ENCODE peak calls at places on chromosome 1, in eight cellular contexts. One of them, this sample, is unnamed.

GRCh38 chr1:114671011-114671938 is 1.4 kb upstream of the DENND2C start:
- DNase-seq in fibroblast of pulmonary artery: peak
- DNase-seq in B cell: no peak
- DNase-seq in endothelial cell: no peak
- DNase-seq in RWPE2: no peak
- DNase-seq in cardiac fibroblast: peak
- DNase-seq in fibroblast of mammary gland: peak
- DNase-seq in heart left ventricle: no peak
- DNase-seq in this sample: peak

GRCh38 chr1:164644268-164644667 is 85.3 kb downstream of the PBX1 start:
- DNase-seq in fibroblast of pulmonary artery: no peak
- DNase-seq in B cell: no peak
- DNase-seq in endothelial cell: no peak
- DNase-seq in RWPE2: no peak
- DNase-seq in cardiac fibroblast: no peak
- DNase-seq in fibroblast of mammary gland: no peak
- DNase-seq in heart left ventricle: no peak
- DNase-seq in this sample: no peak

GRCh38 chr1:116164056-116164889 is 53.1 kb downstream of the MAB21L3 start:
- DNase-seq in fibroblast of pulmonary artery: no peak
- DNase-seq in B cell: no peak
- DNase-seq in endothelial cell: no peak
- DNase-seq in RWPE2: no peak
- DNase-seq in cardiac fibroblast: peak
- DNase-seq in fibroblast of mammary gland: no peak
- DNase-seq in heart left ventricle: no peak
- DNase-seq in this sample: peak

GRCh38 chr1:182244451-182244850 is 147.1 kb downstream of the GLUL start:
- DNase-seq in fibroblast of pulmonary artery: no peak
- DNase-seq in B cell: no peak
- DNase-seq in endothelial cell: no peak
- DNase-seq in RWPE2: no peak
- DNase-seq in cardiac fibroblast: no peak
- DNase-seq in fibroblast of mammary gland: no peak
- DNase-seq in heart left ventricle: no peak
- DNase-seq in this sample: no peak

GRCh38 chr1:163308811-163309210 is 12.9 kb upstream of the NUF2 start:
- DNase-seq in fibroblast of pulmonary artery: no peak
- DNase-seq in B cell: no peak
- DNase-seq in endothelial cell: no peak
- DNase-seq in RWPE2: no peak
- DNase-seq in cardiac fibroblast: no peak
- DNase-seq in fibroblast of mammary gland: peak
- DNase-seq in heart left ventricle: no peak
- DNase-seq in this sample: no peak

GRCh38 chr1:231817813-231818212 is 191.2 kb downstream of the DISC1 start:
- DNase-seq in fibroblast of pulmonary artery: no peak
- DNase-seq in B cell: no peak
- DNase-seq in endothelial cell: no peak
- DNase-seq in RWPE2: no peak
- DNase-seq in cardiac fibroblast: no peak
- DNase-seq in fibroblast of mammary gland: no peak
- DNase-seq in heart left ventricle: no peak
- DNase-seq in this sample: no peak

GRCh38 chr1:58432813-58433668 is 113.5 kb downstream of the OMA1 start:
- DNase-seq in fibroblast of pulmonary artery: peak
- DNase-seq in B cell: no peak
- DNase-seq in endothelial cell: peak
- DNase-seq in RWPE2: no peak
- DNase-seq in cardiac fibroblast: peak
- DNase-seq in fibroblast of mammary gland: peak
- DNase-seq in heart left ventricle: no peak
- DNase-seq in this sample: peak

GRCh38 chr1:171769754-171770153 is 11.7 kb upstream of the METTL13 start:
- DNase-seq in fibroblast of pulmonary artery: no peak
- DNase-seq in B cell: no peak
- DNase-seq in endothelial cell: no peak
- DNase-seq in RWPE2: no peak
- DNase-seq in cardiac fibroblast: no peak
- DNase-seq in fibroblast of mammary gland: no peak
- DNase-seq in heart left ventricle: no peak
- DNase-seq in this sample: no peak

GRCh38 chr1:229229721-229230135 is 41.2 kb upstream of the RAB4A start:
- DNase-seq in fibroblast of pulmonary artery: peak
- DNase-seq in B cell: no peak
- DNase-seq in endothelial cell: no peak
- DNase-seq in RWPE2: no peak
- DNase-seq in cardiac fibroblast: peak
- DNase-seq in fibroblast of mammary gland: peak
- DNase-seq in heart left ventricle: peak
- DNase-seq in this sample: peak

GRCh38 chr1:43067856-43068751 is 104.0 kb downstream of the EBNA1BP2 start:
- DNase-seq in fibroblast of pulmonary artery: no peak
- DNase-seq in B cell: peak
- DNase-seq in endothelial cell: no peak
- DNase-seq in RWPE2: no peak
- DNase-seq in cardiac fibroblast: no peak
- DNase-seq in fibroblast of mammary gland: no peak
- DNase-seq in heart left ventricle: no peak
- DNase-seq in this sample: no peak

GRCh38 chr1:159771501-159771900 is 9.3 kb upstream of the DUSP23 start:
- DNase-seq in fibroblast of pulmonary artery: no peak
- DNase-seq in B cell: no peak
- DNase-seq in endothelial cell: no peak
- DNase-seq in RWPE2: no peak
- DNase-seq in cardiac fibroblast: no peak
- DNase-seq in fibroblast of mammary gland: no peak
- DNase-seq in heart left ventricle: no peak
- DNase-seq in this sample: no peak

GRCh38 chr1:16445052-16445451 is 4.5 kb downstream of the NECAP2 start:
- DNase-seq in fibroblast of pulmonary artery: no peak
- DNase-seq in B cell: no peak
- DNase-seq in endothelial cell: no peak
- DNase-seq in RWPE2: no peak
- DNase-seq in cardiac fibroblast: no peak
- DNase-seq in fibroblast of mammary gland: no peak
- DNase-seq in heart left ventricle: no peak
- DNase-seq in this sample: no peak

GRCh38 chr1:223617671-223618070 is 47.8 kb downstream of the CAPN8 start:
- DNase-seq in fibroblast of pulmonary artery: no peak
- DNase-seq in B cell: no peak
- DNase-seq in endothelial cell: peak
- DNase-seq in RWPE2: no peak
- DNase-seq in cardiac fibroblast: no peak
- DNase-seq in fibroblast of mammary gland: no peak
- DNase-seq in heart left ventricle: no peak
- DNase-seq in this sample: no peak

GRCh38 chr1:111399792-111400610 is 27.5 kb downstream of the OVGP1 start:
- DNase-seq in fibroblast of pulmonary artery: peak
- DNase-seq in B cell: peak
- DNase-seq in endothelial cell: peak
- DNase-seq in RWPE2: no peak
- DNase-seq in cardiac fibroblast: peak
- DNase-seq in fibroblast of mammary gland: peak
- DNase-seq in heart left ventricle: peak
- DNase-seq in this sample: peak

GRCh38 chr1:182235604-182235951 is 156.0 kb downstream of the GLUL start:
- DNase-seq in fibroblast of pulmonary artery: no peak
- DNase-seq in B cell: no peak
- DNase-seq in endothelial cell: no peak
- DNase-seq in RWPE2: no peak
- DNase-seq in cardiac fibroblast: no peak
- DNase-seq in fibroblast of mammary gland: no peak
- DNase-seq in heart left ventricle: no peak
- DNase-seq in this sample: no peak

GRCh38 chr1:208520700-208521099 is 276.5 kb upstream of the PLXNA2 start:
- DNase-seq in fibroblast of pulmonary artery: no peak
- DNase-seq in B cell: no peak
- DNase-seq in endothelial cell: no peak
- DNase-seq in RWPE2: no peak
- DNase-seq in cardiac fibroblast: no peak
- DNase-seq in fibroblast of mammary gland: no peak
- DNase-seq in heart left ventricle: no peak
- DNase-seq in this sample: no peak

GRCh38 chr1:29673669-29674624 is 437.6 kb downstream of the PTPRU start:
- DNase-seq in fibroblast of pulmonary artery: no peak
- DNase-seq in B cell: no peak
- DNase-seq in endothelial cell: no peak
- DNase-seq in RWPE2: no peak
- DNase-seq in cardiac fibroblast: no peak
- DNase-seq in fibroblast of mammary gland: no peak
- DNase-seq in heart left ventricle: no peak
- DNase-seq in this sample: no peak

GRCh38 chr1:222561656-222562055 is 13.8 kb upstream of the HHIPL2 start:
- DNase-seq in fibroblast of pulmonary artery: no peak
- DNase-seq in B cell: no peak
- DNase-seq in endothelial cell: no peak
- DNase-seq in RWPE2: no peak
- DNase-seq in cardiac fibroblast: no peak
- DNase-seq in fibroblast of mammary gland: no peak
- DNase-seq in heart left ventricle: no peak
- DNase-seq in this sample: no peak
- TF ChIP-seq CTCF in fibroblast of pulmonary artery: no peak
- TF ChIP-seq CTCF in B cell: no peak
- TF ChIP-seq CTCF in endothelial cell: no peak
- TF ChIP-seq CTCF in RWPE2: no peak
- TF ChIP-seq CTCF in cardiac fibroblast: peak
- TF ChIP-seq CTCF in fibroblast of mammary gland: no peak
- TF ChIP-seq CTCF in heart left ventricle: no peak
- TF ChIP-seq CTCF in this sample: no peak

GRCh38 chr1:155678027-155678426 is 10.5 kb downstream of the YY1AP1 start:
- DNase-seq in fibroblast of pulmonary artery: no peak
- DNase-seq in B cell: no peak
- DNase-seq in endothelial cell: no peak
- DNase-seq in RWPE2: no peak
- DNase-seq in cardiac fibroblast: no peak
- DNase-seq in fibroblast of mammary gland: no peak
- DNase-seq in heart left ventricle: no peak
- DNase-seq in this sample: no peak

GRCh38 chr1:155681776-155682175 is 6.8 kb downstream of the YY1AP1 start:
- DNase-seq in fibroblast of pulmonary artery: peak
- DNase-seq in B cell: no peak
- DNase-seq in endothelial cell: no peak
- DNase-seq in RWPE2: no peak
- DNase-seq in cardiac fibroblast: no peak
- DNase-seq in fibroblast of mammary gland: no peak
- DNase-seq in heart left ventricle: no peak
- DNase-seq in this sample: no peak
- TF ChIP-seq CTCF in fibroblast of pulmonary artery: no peak
- TF ChIP-seq CTCF in B cell: no peak
- TF ChIP-seq CTCF in endothelial cell: no peak
- TF ChIP-seq CTCF in RWPE2: no peak
- TF ChIP-seq CTCF in cardiac fibroblast: no peak
- TF ChIP-seq CTCF in fibroblast of mammary gland: no peak
- TF ChIP-seq CTCF in heart left ventricle: no peak
- TF ChIP-seq CTCF in this sample: no peak

DNA sequence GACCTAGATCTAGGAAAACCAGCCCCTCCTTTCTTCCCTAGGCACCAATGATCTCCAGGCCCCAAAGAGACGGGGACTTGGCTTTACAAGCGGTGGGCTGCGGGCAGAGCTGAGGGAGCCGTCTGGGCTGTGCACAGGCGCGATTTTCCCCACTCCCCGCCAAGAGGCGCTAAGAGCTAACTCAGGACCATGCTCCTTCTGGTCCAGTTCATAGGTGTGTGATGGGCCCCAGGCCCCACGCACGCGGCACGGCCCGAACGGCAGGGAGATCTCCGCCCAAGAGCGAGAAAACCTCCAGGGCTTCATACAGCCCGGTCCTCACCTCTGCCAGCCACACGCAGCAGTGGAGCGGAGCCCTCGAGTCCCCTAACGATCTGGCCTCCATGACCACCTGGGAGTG is 7.5 kb upstream of the GPR153 start:
- DNase-seq in fibroblast of pulmonary artery: peak
- DNase-seq in B cell: no peak
- DNase-seq in endothelial cell: no peak
- DNase-seq in RWPE2: no peak
- DNase-seq in cardiac fibroblast: no peak
- DNase-seq in fibroblast of mammary gland: no peak
- DNase-seq in heart left ventricle: no peak
- DNase-seq in this sample: no peak
- TF ChIP-seq CTCF in fibroblast of pulmonary artery: peak
- TF ChIP-seq CTCF in B cell: no peak
- TF ChIP-seq CTCF in endothelial cell: no peak
- TF ChIP-seq CTCF in RWPE2: no peak
- TF ChIP-seq CTCF in cardiac fibroblast: no peak
- TF ChIP-seq CTCF in fibroblast of mammary gland: no peak
- TF ChIP-seq CTCF in heart left ventricle: peak
- TF ChIP-seq CTCF in this sample: peak

GRCh38 chr1:211488641-211489040 is 3.3 kb downstream of the RD3 start:
- DNase-seq in fibroblast of pulmonary artery: no peak
- DNase-seq in B cell: no peak
- DNase-seq in endothelial cell: no peak
- DNase-seq in RWPE2: no peak
- DNase-seq in cardiac fibroblast: no peak
- DNase-seq in fibroblast of mammary gland: no peak
- DNase-seq in heart left ventricle: no peak
- DNase-seq in this sample: no peak

GRCh38 chr1:211490038-211490678 is 1.8 kb downstream of the RD3 start:
- DNase-seq in fibroblast of pulmonary artery: no peak
- DNase-seq in B cell: no peak
- DNase-seq in endothelial cell: no peak
- DNase-seq in RWPE2: no peak
- DNase-seq in cardiac fibroblast: no peak
- DNase-seq in fibroblast of mammary gland: no peak
- DNase-seq in heart left ventricle: no peak
- DNase-seq in this sample: no peak

GRCh38 chr1:211492511-211493132 is 660 bp upstream of the RD3 start:
- DNase-seq in fibroblast of pulmonary artery: no peak
- DNase-seq in B cell: no peak
- DNase-seq in endothelial cell: no peak
- DNase-seq in RWPE2: no peak
- DNase-seq in cardiac fibroblast: no peak
- DNase-seq in fibroblast of mammary gland: no peak
- DNase-seq in heart left ventricle: no peak
- DNase-seq in this sample: no peak

GRCh38 chr1:211493133-211493864 is 1.3 kb upstream of the RD3 start:
- DNase-seq in fibroblast of pulmonary artery: no peak
- DNase-seq in B cell: no peak
- DNase-seq in endothelial cell: no peak
- DNase-seq in RWPE2: no peak
- DNase-seq in cardiac fibroblast: no peak
- DNase-seq in fibroblast of mammary gland: no peak
- DNase-seq in heart left ventricle: no peak
- DNase-seq in this sample: no peak

DNA sequence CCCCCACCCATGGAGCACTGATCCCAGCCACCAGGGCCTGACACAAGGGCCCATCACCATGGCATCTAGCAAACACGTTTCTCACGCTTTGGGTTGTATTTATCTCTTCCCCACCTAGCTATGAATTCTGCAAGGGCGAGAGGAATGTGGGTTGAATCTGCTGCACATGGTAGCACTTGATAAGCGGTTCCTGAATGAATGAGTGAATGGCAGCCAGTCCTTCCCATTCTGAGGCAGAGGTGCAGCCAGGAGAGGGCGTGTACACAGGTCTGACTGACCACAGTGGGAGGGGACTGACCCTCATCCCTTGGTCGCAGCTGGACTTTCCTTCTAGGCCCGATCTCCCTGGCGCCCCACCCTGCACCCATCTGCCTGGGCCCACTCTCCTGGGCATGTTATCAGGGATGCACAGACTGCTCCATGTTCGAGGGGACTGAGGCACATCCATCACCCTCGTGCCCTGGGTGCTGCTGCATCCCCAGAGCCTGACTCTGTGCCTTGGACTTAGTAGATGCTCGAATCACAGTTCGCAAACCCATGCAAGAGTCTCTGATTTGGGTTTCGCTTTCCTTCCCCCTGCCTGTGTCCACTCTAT is 1.0 kb downstream of the RD3 start:
- DNase-seq in fibroblast of pulmonary artery: no peak
- DNase-seq in B cell: no peak
- DNase-seq in endothelial cell: no peak
- DNase-seq in RWPE2: no peak
- DNase-seq in cardiac fibroblast: no peak
- DNase-seq in fibroblast of mammary gland: no peak
- DNase-seq in heart left ventricle: no peak
- DNase-seq in this sample: no peak
- TF ChIP-seq CTCF in fibroblast of pulmonary artery: no peak
- TF ChIP-seq CTCF in B cell: no peak
- TF ChIP-seq CTCF in endothelial cell: no peak
- TF ChIP-seq CTCF in RWPE2: no peak
- TF ChIP-seq CTCF in cardiac fibroblast: no peak
- TF ChIP-seq CTCF in fibroblast of mammary gland: no peak
- TF ChIP-seq CTCF in heart left ventricle: no peak
- TF ChIP-seq CTCF in this sample: no peak

This sample was measured in fibroblast of villous mesenchyme.